ENCODE peak calls at places on chromosomes 3 and 15, in four cellular contexts. S is EL; I is stimulated activated CD8-positive, alpha-beta memory T cell treated with anti-CD3 and anti-CD28 coated beads, Interleukin-7, amount 100 ng/mL, for 1 hour; D is stimulated activated CD4-positive, alpha-beta T cell treated with anti-CD3 and anti-CD28 coated beads, Interleukin-2, amount 100 ng/mL, for 48 hours. W is an unnamed sample.
A peak's percentile ranks its signal among the peaks of the same experiment; 100 is the strongest.

GRCh38 chr3:118900737-118901525 is 133.7 kb downstream of the IGSF11 start:
- DNase-seq in S (no peak), D (no peak), I (no peak), W (no peak)

GRCh38 chr15:58161436-58161835 is 23.3 kb downstream of the AQP9 start:
- DNase-seq in I (no peak), S (no peak), D (no peak), W (no peak)

GRCh38 chr3:168511428-168512014 is 415.8 kb upstream of the GOLIM4 start:
- DNase-seq in S (peak; percentile 1), I (no peak), D (no peak), W (no peak)

GRCh38 chr3:11739123-11739522 is 95.4 kb upstream of the VGLL4 start:
- DNase-seq in S (no peak), D (no peak), I (no peak), W (no peak)

GRCh38 chr3:107212709-107213664 is 164.3 kb upstream of the CCDC54 start:
- DNase-seq in S (no peak), D (no peak), I (no peak), W (no peak)

GRCh38 chr3:134463676-134464611 is 21.8 kb downstream of the ANAPC13 start:
- DNase-seq in D (no peak), S (peak; percentile 98), I (no peak), W (no peak)

GRCh38 chr3:113507501-113508067 is 7.4 kb downstream of the SPICE1 start:
- DNase-seq in I (no peak), D (no peak), S (no peak), W (no peak)

GRCh38 chr15:73056460-73056859 is 4.2 kb downstream of the NEO1 start:
- DNase-seq in D (no peak), I (no peak), S (no peak), W (no peak)

GRCh38 chr3:94225176-94225742 is 162.4 kb downstream of the NSUN3 start:
- DNase-seq in I (no peak), D (no peak), S (peak; percentile 18), W (no peak)

GRCh38 chr3:24583004-24583403 is 88.4 kb upstream of the THRB start:
- DNase-seq in D (no peak), I (no peak), S (no peak), W (no peak)

GRCh38 chr3:50336452-50337174 is 4.0 kb downstream of the RASSF1 start:
- DNase-seq in S (no peak), D (no peak), I (no peak), W (no peak)

W was measured in ascending aorta.